ENCODE peak calls at places on chromosomes 11 and 22, in four cellular contexts. Q is neuronal stem cell, P is IMR-90, B is mesendoderm. J is an unnamed sample.

GRCh38 chr22:30566125-30566524 is 8.3 kb downstream of the GAL3ST1 start:
- DNase-seq in P (no peak), B (no peak), Q (no peak), J (no peak)

GRCh38 chr11:1305063-1305495 is 4.4 kb downstream of the TOLLIP start:
- DNase-seq in P (no peak), B (no peak), Q (no peak), J (no peak)

GRCh38 chr11:75475767-75476650 is 43.0 kb upstream of the KLHL35 start:
- DNase-seq in Q (no peak), B (no peak), P (peak), J (no peak)

GRCh38 chr11:117843666-117844484 is 19.3 kb upstream of the FXYD2 start:
- DNase-seq in P (peak), B (peak), Q (peak), J (peak)

GRCh38 chr11:71322192-71322735 is 69.9 kb upstream of the SHANK2 start:
- DNase-seq in Q (no peak), P (no peak), B (no peak), J (no peak)

GRCh38 chr11:116263770-116264169 is 509.0 kb downstream of the BUD13 start:
- DNase-seq in Q (no peak), P (no peak), B (peak), J (no peak)

GRCh38 chr11:119424775-119425174 is 1.8 kb upstream of the THY1 start:
- DNase-seq in Q (no peak), P (no peak), B (no peak), J (no peak)

GRCh38 chr11:7143908-7144307 is 55.1 kb downstream of the RBMXL2 start:
- DNase-seq in P (peak), Q (peak), B (peak), J (peak)

GRCh38 chr11:12692238-12693074 is 18.2 kb downstream of the TEAD1 start:
- DNase-seq in B (peak), P (peak), Q (no peak), J (peak)

GRCh38 chr22:44667829-44668189 is 34.2 kb upstream of the PRR5 start:
- DNase-seq in P (no peak), Q (no peak), B (no peak), J (no peak)

GRCh38 chr11:35375332-35376125 is 43.8 kb downstream of the SLC1A2 start:
- DNase-seq in B (no peak), Q (no peak), P (no peak), J (no peak)

GRCh38 chr11:75571625-75572024 is 9.6 kb downstream of the SERPINH1 start:
- DNase-seq in Q (no peak), P (no peak), B (no peak), J (no peak)

GRCh38 chr22:22156348-22156715 is 88.3 kb upstream of the VPREB1 start:
- DNase-seq in Q (no peak), B (no peak), P (no peak), J (no peak)

GRCh38 chr22:38177044-38177443 is 4.6 kb downstream of the PLA2G6 start:
- DNase-seq in P (no peak), B (no peak), Q (no peak), J (no peak)

GRCh38 chr11:2390871-2391662 is 9.5 kb upstream of the TSSC4 start:
- DNase-seq in B (peak), Q (no peak), P (peak), J (peak)

GRCh38 chr22:40922484-40923303 is 28.5 kb upstream of the RBX1 start:
- DNase-seq in Q (peak), P (peak), B (peak), J (peak)

GRCh38 chr11:40316171-40316570 is 1143.3 kb downstream of the LRRC4C start:
- DNase-seq in B (no peak), P (no peak), Q (no peak), J (no peak)

GRCh38 chr22:21718492-21718891 is 17.1 kb downstream of the YPEL1 start:
- DNase-seq in P (peak), B (no peak), Q (no peak), J (no peak)

GRCh38 chr11:77106759-77107158 is 4.1 kb downstream of the OMP start:
- DNase-seq in Q (no peak), P (no peak), B (no peak), J (no peak)

GRCh38 chr22:38412435-38413084 is 42.4 kb downstream of the KCNJ4 start:
- DNase-seq in B (no peak), P (no peak), Q (no peak), J (no peak)

GRCh38 chr11:132632641-132633124 is 899.6 kb downstream of the OPCML start:
- DNase-seq in P (peak), B (peak), Q (no peak), J (peak)

GRCh38 chr11:1567721-1568100 is 4.4 kb downstream of the DUSP8 start:
- DNase-seq in P (no peak), B (no peak), Q (no peak), J (no peak)

GRCh38 chr11:70100283-70100610 is 22.1 kb downstream of the ANO1 start:
- DNase-seq in Q (no peak), P (no peak), B (no peak), J (no peak)

GRCh38 chr11:79940165-79940564 is 499.3 kb upstream of the TENM4 start:
- DNase-seq in Q (no peak), P (peak), B (peak), J (no peak)

GRCh38 chr11:16758382-16759024 is 20.1 kb downstream of the C11orf58 start:
- DNase-seq in P (no peak), Q (no peak), B (no peak), J (no peak)

GRCh38 chr22:25718109-25718830 is 23.7 kb upstream of the MYO18B start:
- DNase-seq in B (no peak), P (no peak), Q (no peak), J (no peak)

GRCh38 chr11:68978626-68978930 is 2.2 kb downstream of the MRGPRD start:
- DNase-seq in P (no peak), B (no peak), Q (no peak), J (no peak)

GRCh38 chr11:31927982-31928381 is 116.9 kb upstream of the PAX6 start:
- DNase-seq in P (no peak), B (no peak), Q (no peak), J (no peak)

GRCh38 chr11:83007909-83008580 is 63.7 kb downstream of the RAB30 start:
- DNase-seq in P (peak), Q (peak), B (peak), J (peak)

GRCh38 chr11:35021589-35021988 is 105.2 kb downstream of the PDHX start:
- DNase-seq in P (no peak), Q (no peak), B (no peak), J (no peak)

DNA sequence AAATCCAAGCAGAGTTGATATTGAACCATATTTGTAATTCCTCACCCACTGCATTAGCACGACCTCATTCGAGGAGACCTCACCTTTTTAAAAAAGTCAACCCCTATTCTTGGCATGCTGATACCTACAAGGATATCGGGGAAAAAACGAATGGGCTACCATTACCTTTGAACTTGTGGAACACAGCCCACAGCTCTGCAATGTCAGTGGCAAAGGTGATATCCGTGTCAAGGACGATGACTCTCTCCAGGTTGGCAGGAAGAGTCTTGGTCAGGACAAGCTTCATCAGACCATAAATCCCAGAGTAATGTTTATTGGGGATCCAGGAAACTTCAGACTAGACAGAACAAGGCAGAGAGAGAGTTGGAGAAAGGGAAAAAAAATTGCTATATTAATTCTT is 355.6 kb downstream of the LARGE1 start:
- DNase-seq in Q (no peak), P (no peak), B (no peak), J (no peak)
- H3K4me2 ChIP-seq in Q (no peak), P (no peak), B (no peak), J (no peak)

GRCh38 chr11:110296226-110297081 is at the start of gene RDX:
- DNase-seq in P (peak), Q (peak), B (peak), J (peak)
- H3K4ac ChIP-seq in P (peak), Q (peak), B (peak), J (peak)

GRCh38 chr11:44578279-44578678 is 12.8 kb downstream of the CD82 start:
- DNase-seq in P (no peak), Q (no peak), B (no peak), J (no peak)
- H3K4me2 ChIP-seq in P (no peak), Q (no peak), B (no peak), J (no peak)

GRCh38 chr11:10349806-10350205 is 44.9 kb downstream of the ADM start:
- DNase-seq in B (peak), Q (no peak), P (no peak), J (no peak)

GRCh38 chr11:10351435-10351767 is 46.5 kb downstream of the ADM start:
- DNase-seq in P (no peak), B (no peak), Q (no peak), J (no peak)

GRCh38 chr11:10352911-10353550 is 48.2 kb downstream of the ADM start:
- DNase-seq in Q (no peak), B (no peak), P (no peak), J (no peak)

GRCh38 chr11:10350341-10350740 is 45.5 kb downstream of the ADM start:
- DNase-seq in B (peak), Q (no peak), P (peak), J (peak)

GRCh38 chr11:10351768-10352641 is 47.1 kb downstream of the ADM start:
- DNase-seq in B (peak), Q (peak), P (peak), J (peak)
- H3K4ac ChIP-seq in B (peak), Q (no peak), P (peak), J (peak)

GRCh38 chr11:93487032-93487483 is 56.1 kb downstream of the SMCO4 start:
- DNase-seq in B (no peak), P (no peak), Q (no peak), J (peak)
- H3K4me2 ChIP-seq in B (no peak), P (no peak), Q (no peak), J (no peak)

DNA sequence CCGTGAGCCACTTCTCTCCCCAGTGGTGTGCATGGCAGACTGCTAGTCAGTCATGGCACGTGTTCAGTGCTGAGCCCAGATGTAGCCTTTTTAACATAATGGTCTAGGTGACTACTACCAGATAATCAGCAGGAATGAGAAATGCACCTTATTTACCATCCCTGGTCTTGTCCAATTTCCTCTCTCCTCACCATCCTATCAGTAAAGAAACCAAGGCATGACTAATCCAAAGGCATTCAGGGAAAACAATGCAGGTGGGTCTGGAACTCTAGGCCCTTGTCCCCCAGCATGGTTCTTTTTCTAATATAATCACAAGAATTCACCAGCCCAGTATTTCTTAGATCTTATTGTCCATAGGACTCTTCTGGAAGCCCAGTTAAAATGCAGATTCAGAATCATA is 14.6 kb upstream of the WBP2NL start:
- DNase-seq in Q (no peak), B (no peak), P (no peak), J (no peak)
- H3K4ac ChIP-seq in Q (no peak), B (no peak), P (no peak), J (no peak)